ENCODE peak calls at places on chromosomes 3 and 15, in ten cellular contexts. W is K562; N is GM23338; L is Jurkat, Clone E6-1; E is GM12892; U is hypothalamus; K is AG04449; C is NCI-H2081; S is heart left ventricle; J is naive thymus-derived CD8-positive, alpha-beta T cell. T is an unnamed sample.

GRCh38 chr3:188349276-188349962 is 195.5 kb downstream of the LPP start:
- DNase-seq in W (peak), N (peak), L (no peak), E (no peak), U (no peak), K (no peak), C (no peak), S (no peak), J (no peak), T (no peak)

GRCh38 chr3:66464512-66464894 is 36.3 kb downstream of the LRIG1 start:
- DNase-seq in W (no peak), N (no peak), L (no peak), E (no peak), U (no peak), K (no peak), C (no peak), S (no peak), J (no peak), T (no peak)

GRCh38 chr3:31170932-31171670 is 276.6 kb upstream of the GADL1 start:
- DNase-seq in W (no peak), N (no peak), L (no peak), E (no peak), U (no peak), K (peak), C (no peak), S (no peak), J (no peak), T (peak)

GRCh38 chr15:80241508-80241907 is 10.5 kb downstream of the CTXND1 start:
- DNase-seq in W (no peak), N (no peak), L (peak), E (no peak), U (no peak), K (no peak), C (no peak), S (no peak), J (no peak), T (no peak)

GRCh38 chr3:3068358-3068881 is 41.8 kb downstream of the IL5RA start:
- DNase-seq in W (no peak), N (no peak), L (no peak), E (no peak), U (no peak), K (no peak), C (no peak), S (no peak), J (no peak), T (no peak)

GRCh38 chr15:26087395-26087794 is 224.3 kb upstream of the ATP10A start:
- DNase-seq in W (no peak), N (no peak), L (no peak), E (no peak), U (no peak), K (peak), C (no peak), S (no peak), J (no peak), T (peak)

GRCh38 chr3:128270559-128271492 is 117.5 kb downstream of the EEFSEC start:
- DNase-seq in W (no peak), N (peak), L (no peak), E (no peak), U (no peak), K (no peak), C (no peak), S (no peak), J (no peak), T (no peak)

GRCh38 chr3:57060089-57060829 is at the start of gene SPATA12:
- DNase-seq in W (peak), N (peak), L (no peak), E (no peak), U (no peak), K (peak), C (no peak), S (peak), J (no peak), T (peak)

GRCh38 chr3:43793648-43794372 is 103.1 kb downstream of the ABHD5 start:
- DNase-seq in W (no peak), N (no peak), L (no peak), E (no peak), U (no peak), K (no peak), C (no peak), S (no peak), J (no peak), T (no peak)

GRCh38 chr3:45406812-45407211 is 18.4 kb downstream of the LARS2 start:
- DNase-seq in W (no peak), N (no peak), L (no peak), E (no peak), U (no peak), K (no peak), C (no peak), S (no peak), J (no peak), T (no peak)

GRCh38 chr15:89756897-89757296 is 5.8 kb upstream of the MESP1 start:
- DNase-seq in W (no peak), N (no peak), L (no peak), E (no peak), U (no peak), K (no peak), C (no peak), S (no peak), J (no peak), T (no peak)

GRCh38 chr3:42247576-42248027 is 18.4 kb downstream of the CCK start:
- DNase-seq in W (peak), N (peak), L (peak), E (no peak), U (no peak), K (no peak), C (peak), S (peak), J (peak), T (peak)

GRCh38 chr3:66037330-66037985 is 1.3 kb downstream of the MAGI1 start:
- DNase-seq in W (peak), N (peak), L (peak), E (no peak), U (no peak), K (no peak), C (peak), S (peak), J (no peak), T (peak)

GRCh38 chr3:14281053-14281452 is 102.4 kb downstream of the LSM3 start:
- DNase-seq in W (no peak), N (no peak), L (no peak), E (no peak), U (no peak), K (no peak), C (no peak), S (no peak), J (no peak), T (no peak)

GRCh38 chr3:22951910-22952309 is 251.2 kb upstream of the UBE2E2 start:
- DNase-seq in W (no peak), N (no peak), L (no peak), E (no peak), U (no peak), K (no peak), C (peak), S (peak), J (no peak), T (no peak)

GRCh38 chr3:111892070-111892469 is 33.0 kb downstream of the PHLDB2 start:
- DNase-seq in W (no peak), N (no peak), L (no peak), E (no peak), U (no peak), K (no peak), C (no peak), S (no peak), J (no peak), T (no peak)

GRCh38 chr3:5017953-5018531 is 38.8 kb downstream of the BHLHE40 start:
- DNase-seq in W (peak), N (no peak), L (no peak), E (no peak), U (no peak), K (no peak), C (no peak), S (peak), J (no peak), T (peak)

GRCh38 chr3:164208026-164208425 is 870.3 kb downstream of the SI start:
- DNase-seq in W (no peak), N (no peak), L (no peak), E (no peak), U (no peak), K (no peak), C (no peak), S (no peak), J (no peak), T (no peak)

GRCh38 chr15:78810377-78811123 is 714 bp downstream of the ADAMTS7 start:
- DNase-seq in W (peak), N (peak), L (no peak), E (peak), U (no peak), K (no peak), C (no peak), S (peak), J (no peak), T (peak)

GRCh38 chr3:154182975-154183374 is 61.8 kb downstream of the ARHGEF26 start:
- DNase-seq in W (no peak), N (no peak), L (no peak), E (no peak), U (no peak), K (no peak), C (no peak), S (no peak), J (no peak), T (no peak)